ENCODE peak calls at places on chromosomes 12 and 14, in seven cellular contexts. One of them, this sample, is unnamed.

GRCh38 chr12:64461634-64462414 is 9.9 kb downstream of the TBK1 start:
- DNase-seq in fibroblast of lung: peak
- DNase-seq in lower leg skin: no peak
- DNase-seq in heart left ventricle: no peak
- DNase-seq in cardiac muscle cell: no peak
- DNase-seq in AG04450: peak
- DNase-seq in Peyer's patch: no peak
- DNase-seq in this sample: no peak

GRCh38 chr12:65494537-65494936 is 216.1 kb downstream of the MSRB3 start:
- DNase-seq in fibroblast of lung: no peak
- DNase-seq in lower leg skin: no peak
- DNase-seq in heart left ventricle: no peak
- DNase-seq in cardiac muscle cell: peak
- DNase-seq in AG04450: no peak
- DNase-seq in Peyer's patch: no peak
- DNase-seq in this sample: no peak

GRCh38 chr12:9687228-9687627 is 17.7 kb downstream of the CLEC2D start:
- DNase-seq in fibroblast of lung: peak
- DNase-seq in lower leg skin: no peak
- DNase-seq in heart left ventricle: no peak
- DNase-seq in cardiac muscle cell: no peak
- DNase-seq in AG04450: no peak
- DNase-seq in Peyer's patch: no peak
- DNase-seq in this sample: no peak

GRCh38 chr12:121358093-121358492 is 5.9 kb upstream of the ANAPC5 start:
- DNase-seq in fibroblast of lung: no peak
- DNase-seq in lower leg skin: no peak
- DNase-seq in heart left ventricle: no peak
- DNase-seq in cardiac muscle cell: no peak
- DNase-seq in AG04450: no peak
- DNase-seq in Peyer's patch: no peak
- DNase-seq in this sample: no peak

GRCh38 chr12:131907379-131908081 is 13.1 kb downstream of the ULK1 start:
- DNase-seq in fibroblast of lung: no peak
- DNase-seq in lower leg skin: no peak
- DNase-seq in heart left ventricle: no peak
- DNase-seq in cardiac muscle cell: no peak
- DNase-seq in AG04450: no peak
- DNase-seq in Peyer's patch: no peak
- DNase-seq in this sample: no peak

GRCh38 chr14:39988939-39989338 is 556.7 kb upstream of the FBXO33 start:
- DNase-seq in fibroblast of lung: peak
- DNase-seq in lower leg skin: no peak
- DNase-seq in heart left ventricle: no peak
- DNase-seq in cardiac muscle cell: peak
- DNase-seq in AG04450: no peak
- DNase-seq in Peyer's patch: no peak
- DNase-seq in this sample: no peak

GRCh38 chr12:83793616-83794015 is 1106.9 kb downstream of the TMTC2 start:
- DNase-seq in fibroblast of lung: peak
- DNase-seq in lower leg skin: no peak
- DNase-seq in heart left ventricle: no peak
- DNase-seq in cardiac muscle cell: no peak
- DNase-seq in AG04450: no peak
- DNase-seq in Peyer's patch: no peak
- DNase-seq in this sample: no peak

GRCh38 chr12:62772556-62772955 is 162.4 kb downstream of the PPM1H start:
- DNase-seq in fibroblast of lung: no peak
- DNase-seq in lower leg skin: no peak
- DNase-seq in heart left ventricle: no peak
- DNase-seq in cardiac muscle cell: no peak
- DNase-seq in AG04450: no peak
- DNase-seq in Peyer's patch: no peak
- DNase-seq in this sample: no peak

GRCh38 chr12:67456281-67456918 is 187.2 kb downstream of the CAND1 start:
- DNase-seq in fibroblast of lung: peak
- DNase-seq in lower leg skin: no peak
- DNase-seq in heart left ventricle: peak
- DNase-seq in cardiac muscle cell: no peak
- DNase-seq in AG04450: peak
- DNase-seq in Peyer's patch: no peak
- DNase-seq in this sample: no peak

GRCh38 chr12:53065975-53066593 is 13.1 kb downstream of the SPRYD3 start:
- DNase-seq in fibroblast of lung: peak
- DNase-seq in lower leg skin: peak
- DNase-seq in heart left ventricle: peak
- DNase-seq in cardiac muscle cell: peak
- DNase-seq in AG04450: no peak
- DNase-seq in Peyer's patch: peak
- DNase-seq in this sample: peak

GRCh38 chr12:120598674-120599463 is 17.7 kb upstream of the POP5 start:
- DNase-seq in fibroblast of lung: peak
- DNase-seq in lower leg skin: no peak
- DNase-seq in heart left ventricle: no peak
- DNase-seq in cardiac muscle cell: no peak
- DNase-seq in AG04450: no peak
- DNase-seq in Peyer's patch: no peak
- DNase-seq in this sample: no peak

GRCh38 chr12:41645624-41646023 is 457.5 kb downstream of the PDZRN4 start:
- DNase-seq in fibroblast of lung: no peak
- DNase-seq in lower leg skin: no peak
- DNase-seq in heart left ventricle: no peak
- DNase-seq in cardiac muscle cell: no peak
- DNase-seq in AG04450: no peak
- DNase-seq in Peyer's patch: no peak
- DNase-seq in this sample: no peak

GRCh38 chr14:34059925-34060746 is 109.3 kb upstream of the EGLN3 start:
- DNase-seq in fibroblast of lung: peak
- DNase-seq in lower leg skin: peak
- DNase-seq in heart left ventricle: peak
- DNase-seq in cardiac muscle cell: peak
- DNase-seq in AG04450: no peak
- DNase-seq in Peyer's patch: no peak
- DNase-seq in this sample: peak

GRCh38 chr14:26549571-26549970 is 48.3 kb downstream of the NOVA1 start:
- DNase-seq in fibroblast of lung: no peak
- DNase-seq in lower leg skin: no peak
- DNase-seq in heart left ventricle: no peak
- DNase-seq in cardiac muscle cell: peak
- DNase-seq in AG04450: no peak
- DNase-seq in Peyer's patch: no peak
- DNase-seq in this sample: no peak

GRCh38 chr14:84262932-84263331 is 1267.0 kb upstream of the FLRT2 start:
- DNase-seq in fibroblast of lung: peak
- DNase-seq in lower leg skin: no peak
- DNase-seq in heart left ventricle: no peak
- DNase-seq in cardiac muscle cell: no peak
- DNase-seq in AG04450: no peak
- DNase-seq in Peyer's patch: no peak
- DNase-seq in this sample: no peak

GRCh38 chr12:90036641-90037040 is 328.0 kb upstream of the ATP2B1 start:
- DNase-seq in fibroblast of lung: peak
- DNase-seq in lower leg skin: no peak
- DNase-seq in heart left ventricle: no peak
- DNase-seq in cardiac muscle cell: no peak
- DNase-seq in AG04450: no peak
- DNase-seq in Peyer's patch: no peak
- DNase-seq in this sample: no peak

GRCh38 chr12:32012249-32012785 is 53.1 kb downstream of the RESF1 start:
- DNase-seq in fibroblast of lung: no peak
- DNase-seq in lower leg skin: no peak
- DNase-seq in heart left ventricle: no peak
- DNase-seq in cardiac muscle cell: no peak
- DNase-seq in AG04450: no peak
- DNase-seq in Peyer's patch: no peak
- DNase-seq in this sample: no peak

GRCh38 chr12:6639151-6639773 is 3.5 kb upstream of the LPAR5 start:
- DNase-seq in fibroblast of lung: no peak
- DNase-seq in lower leg skin: no peak
- DNase-seq in heart left ventricle: no peak
- DNase-seq in cardiac muscle cell: no peak
- DNase-seq in AG04450: no peak
- DNase-seq in Peyer's patch: no peak
- DNase-seq in this sample: peak

GRCh38 chr14:94037954-94038353 is 11.8 kb downstream of the OTUB2 start:
- DNase-seq in fibroblast of lung: no peak
- DNase-seq in lower leg skin: no peak
- DNase-seq in heart left ventricle: no peak
- DNase-seq in cardiac muscle cell: no peak
- DNase-seq in AG04450: no peak
- DNase-seq in Peyer's patch: no peak
- DNase-seq in this sample: peak

GRCh38 chr14:68874746-68875155 is 81.9 kb upstream of the ZFP36L1 start:
- DNase-seq in fibroblast of lung: peak
- DNase-seq in lower leg skin: no peak
- DNase-seq in heart left ventricle: no peak
- DNase-seq in cardiac muscle cell: no peak
- DNase-seq in AG04450: no peak
- DNase-seq in Peyer's patch: no peak
- DNase-seq in this sample: no peak

GRCh38 chr12:132904718-132905328 is 17.4 kb upstream of the CHFR start:
- DNase-seq in fibroblast of lung: peak
- DNase-seq in lower leg skin: peak
- DNase-seq in heart left ventricle: peak
- DNase-seq in cardiac muscle cell: peak
- DNase-seq in AG04450: no peak
- DNase-seq in Peyer's patch: peak
- DNase-seq in this sample: peak

GRCh38 chr12:112930350-112930749 is 7.9 kb upstream of the OAS3 start:
- DNase-seq in fibroblast of lung: no peak
- DNase-seq in lower leg skin: no peak
- DNase-seq in heart left ventricle: no peak
- DNase-seq in cardiac muscle cell: no peak
- DNase-seq in AG04450: no peak
- DNase-seq in Peyer's patch: no peak
- DNase-seq in this sample: no peak

GRCh38 chr12:112927475-112927874 is 10.8 kb upstream of the OAS3 start:
- DNase-seq in fibroblast of lung: no peak
- DNase-seq in lower leg skin: no peak
- DNase-seq in heart left ventricle: no peak
- DNase-seq in cardiac muscle cell: no peak
- DNase-seq in AG04450: no peak
- DNase-seq in Peyer's patch: no peak
- DNase-seq in this sample: no peak

GRCh38 chr12:112929715-112930114 is 8.6 kb upstream of the OAS3 start:
- DNase-seq in fibroblast of lung: no peak
- DNase-seq in lower leg skin: no peak
- DNase-seq in heart left ventricle: no peak
- DNase-seq in cardiac muscle cell: no peak
- DNase-seq in AG04450: no peak
- DNase-seq in Peyer's patch: no peak
- DNase-seq in this sample: no peak

GRCh38 chr12:112927925-112928324 is 10.3 kb upstream of the OAS3 start:
- DNase-seq in fibroblast of lung: no peak
- DNase-seq in lower leg skin: no peak
- DNase-seq in heart left ventricle: no peak
- DNase-seq in cardiac muscle cell: no peak
- DNase-seq in AG04450: no peak
- DNase-seq in Peyer's patch: no peak
- DNase-seq in this sample: no peak

DNA sequence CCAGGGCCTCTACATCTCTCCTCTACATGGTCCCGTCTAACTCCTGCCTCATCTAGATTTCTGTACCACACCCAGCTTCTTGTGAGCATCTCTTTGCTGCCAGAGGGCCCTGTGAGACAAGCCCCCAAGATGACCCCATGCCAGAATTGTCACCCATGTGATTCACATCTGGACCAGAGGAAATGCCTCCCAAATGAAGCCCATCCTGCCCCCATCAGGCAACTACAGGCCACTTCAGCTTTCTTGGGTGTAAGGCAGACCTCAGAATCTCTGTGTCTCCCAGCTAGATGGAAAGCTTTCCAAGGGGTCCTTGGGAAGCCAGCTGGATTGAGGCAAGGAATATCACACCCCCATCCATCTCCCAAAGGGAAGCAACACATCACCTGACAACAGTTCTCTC is 9.3 kb upstream of the OAS3 start:
- DNase-seq in fibroblast of lung: no peak
- DNase-seq in lower leg skin: no peak
- DNase-seq in heart left ventricle: no peak
- DNase-seq in cardiac muscle cell: no peak
- DNase-seq in AG04450: no peak
- DNase-seq in Peyer's patch: no peak
- DNase-seq in this sample: no peak
- TF ChIP-seq CTCF in fibroblast of lung: no peak
- TF ChIP-seq CTCF in lower leg skin: no peak
- TF ChIP-seq CTCF in heart left ventricle: no peak
- TF ChIP-seq CTCF in cardiac muscle cell: peak
- TF ChIP-seq CTCF in AG04450: no peak
- TF ChIP-seq CTCF in Peyer's patch: no peak
- TF ChIP-seq CTCF in this sample: no peak

GRCh38 chr14:103872492-103873113 is 25.2 kb upstream of the PPP1R13B start:
- DNase-seq in fibroblast of lung: no peak
- DNase-seq in lower leg skin: no peak
- DNase-seq in heart left ventricle: no peak
- DNase-seq in cardiac muscle cell: no peak
- DNase-seq in AG04450: no peak
- DNase-seq in Peyer's patch: no peak
- DNase-seq in this sample: no peak
- H3K4me3 ChIP-seq in fibroblast of lung: no peak
- H3K4me3 ChIP-seq in lower leg skin: no peak
- H3K4me3 ChIP-seq in heart left ventricle: peak
- H3K4me3 ChIP-seq in cardiac muscle cell: no peak
- H3K4me3 ChIP-seq in AG04450: no peak
- H3K4me3 ChIP-seq in Peyer's patch: peak
- H3K4me3 ChIP-seq in this sample: no peak

DNA sequence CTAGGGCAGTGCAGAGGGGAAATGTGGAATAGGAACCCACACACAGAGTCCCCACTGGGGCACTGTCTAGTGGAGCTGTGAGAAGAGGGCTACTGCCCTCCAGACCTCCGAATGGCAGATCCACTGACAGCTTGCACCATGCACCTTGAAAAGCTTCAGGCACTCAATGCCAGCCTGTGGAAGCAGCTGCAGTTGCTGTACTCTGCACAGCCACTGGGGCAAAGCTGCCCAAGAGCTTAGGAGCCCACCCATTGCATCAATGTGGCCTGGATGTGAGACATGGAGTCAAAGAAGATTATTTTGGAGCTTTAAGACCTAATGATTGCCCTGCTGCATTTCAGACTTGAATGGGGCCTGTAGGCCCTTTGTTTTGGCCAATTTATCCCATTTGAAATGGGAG is 21.7 kb upstream of the CCDC88C start:
- DNase-seq in fibroblast of lung: no peak
- DNase-seq in lower leg skin: no peak
- DNase-seq in heart left ventricle: no peak
- DNase-seq in cardiac muscle cell: no peak
- DNase-seq in AG04450: no peak
- DNase-seq in Peyer's patch: no peak
- DNase-seq in this sample: no peak
- TF ChIP-seq CTCF in fibroblast of lung: no peak
- TF ChIP-seq CTCF in lower leg skin: no peak
- TF ChIP-seq CTCF in heart left ventricle: no peak
- TF ChIP-seq CTCF in cardiac muscle cell: no peak
- TF ChIP-seq CTCF in AG04450: no peak
- TF ChIP-seq CTCF in Peyer's patch: no peak
- TF ChIP-seq CTCF in this sample: no peak

GRCh38 chr14:88364710-88365413 is 20.6 kb upstream of the SPATA7 start:
- DNase-seq in fibroblast of lung: no peak
- DNase-seq in lower leg skin: no peak
- DNase-seq in heart left ventricle: no peak
- DNase-seq in cardiac muscle cell: no peak
- DNase-seq in AG04450: no peak
- DNase-seq in Peyer's patch: no peak
- DNase-seq in this sample: no peak
- H3K4me3 ChIP-seq in fibroblast of lung: no peak
- H3K4me3 ChIP-seq in lower leg skin: no peak
- H3K4me3 ChIP-seq in heart left ventricle: no peak
- H3K4me3 ChIP-seq in cardiac muscle cell: no peak
- H3K4me3 ChIP-seq in AG04450: no peak
- H3K4me3 ChIP-seq in Peyer's patch: no peak
- H3K4me3 ChIP-seq in this sample: no peak

This sample was measured in mucosa of descending colon.